ENCODE peak calls at places on chromosomes 3 and 15, in five cellular contexts. L is ureter, T is T-helper 17 cell, S is GDM1, Q is germinal center. G is an unnamed sample.

GRCh38 chr3:34106879-34107278 is 308.4 kb downstream of the PDCD6IP start:
- DNase-seq in T (no peak), Q (peak), L (no peak), S (peak), G (no peak)

GRCh38 chr15:63818191-63818590 is 15.6 kb downstream of the HERC1 start:
- DNase-seq in T (no peak), Q (no peak), S (peak), L (no peak), G (no peak)

GRCh38 chr3:66854752-66855151 is 143.4 kb upstream of the KBTBD8 start:
- DNase-seq in L (no peak), T (no peak), Q (no peak), S (no peak), G (no peak)

GRCh38 chr3:197367081-197367780 is 68.8 kb upstream of the DLG1 start:
- DNase-seq in S (no peak), T (no peak), Q (no peak), L (no peak), G (no peak)

GRCh38 chr15:31079519-31079918 is 22.0 kb downstream of the TRPM1 start:
- DNase-seq in S (no peak), L (no peak), T (no peak), Q (no peak), G (no peak)

GRCh38 chr3:97197083-97197482 is 382.7 kb downstream of the EPHA6 start:
- DNase-seq in L (no peak), Q (no peak), S (no peak), T (no peak), G (no peak)

GRCh38 chr3:123997543-123997942 is 5.6 kb upstream of the ROPN1 start:
- DNase-seq in L (no peak), T (no peak), S (no peak), Q (no peak), G (no peak)

GRCh38 chr3:169769287-169770181 is at the start of gene ACTRT3:
- DNase-seq in L (peak), Q (peak), T (peak), S (peak), G (peak)

GRCh38 chr3:124552224-124552623 is 178.0 kb upstream of the UMPS start:
- DNase-seq in S (no peak), T (no peak), Q (no peak), L (peak), G (no peak)

GRCh38 chr3:190519886-190520285 is 6.0 kb downstream of the IL1RAP start:
- DNase-seq in Q (no peak), S (no peak), T (no peak), L (no peak), G (no peak)

GRCh38 chr3:194069421-194070219 is 66.3 kb upstream of the HES1 start:
- DNase-seq in Q (no peak), L (no peak), T (no peak), S (no peak), G (no peak)

GRCh38 chr15:63587527-63587926 is 9.7 kb upstream of the FBXL22 start:
- DNase-seq in T (no peak), L (no peak), S (no peak), Q (no peak), G (no peak)

GRCh38 chr3:32176989-32177701 is 61.3 kb upstream of the CMTM8 start:
- DNase-seq in L (peak), Q (peak), S (peak), T (no peak), G (peak)

GRCh38 chr15:67992834-67993233 is 61.3 kb upstream of the PIAS1 start:
- DNase-seq in Q (no peak), L (no peak), S (no peak), T (no peak), G (no peak)

GRCh38 chr3:149592758-149593240 is 65.0 kb downstream of the WWTR1 start:
- DNase-seq in Q (no peak), L (no peak), S (no peak), T (no peak), G (no peak)

GRCh38 chr3:127059032-127059560 is 76.2 kb downstream of the PLXNA1 start:
- DNase-seq in L (no peak), Q (no peak), S (no peak), T (no peak), G (no peak)

GRCh38 chr3:32376098-32376497 is 15.6 kb upstream of the CMTM7 start:
- DNase-seq in L (no peak), S (no peak), Q (no peak), T (no peak), G (no peak)

GRCh38 chr3:52247455-52248164 is 2.1 kb downstream of the PPM1M start:
- DNase-seq in T (no peak), Q (no peak), L (no peak), S (no peak), G (no peak)

GRCh38 chr15:73326157-73326556 is 42.6 kb downstream of the HCN4 start:
- DNase-seq in T (no peak), S (no peak), L (no peak), Q (no peak), G (no peak)

GRCh38 chr15:27492021-27492621 is 521.1 kb downstream of the GABRG3 start:
- DNase-seq in Q (no peak), T (no peak), S (no peak), L (no peak), G (no peak)

GRCh38 chr3:17494117-17494809 is 248.2 kb downstream of the TBC1D5 start:
- DNase-seq in T (no peak), Q (no peak), S (no peak), L (no peak), G (no peak)

GRCh38 chr15:65278480-65278879 is 8.2 kb downstream of the PARP16 start:
- DNase-seq in T (no peak), S (no peak), Q (no peak), L (no peak), G (no peak)

GRCh38 chr3:110343945-110344344 is 727.7 kb upstream of the NECTIN3 start:
- DNase-seq in S (no peak), L (no peak), Q (no peak), T (no peak), G (no peak)

GRCh38 chr3:18079739-18080138 is 337.3 kb upstream of the TBC1D5 start:
- DNase-seq in L (no peak), S (peak), Q (no peak), T (no peak), G (no peak)

GRCh38 chr15:88512606-88513005 is 33.9 kb downstream of the DET1 start:
- DNase-seq in Q (no peak), L (no peak), S (no peak), T (no peak), G (no peak)

GRCh38 chr3:12356996-12357395 is 68.1 kb downstream of the PPARG start:
- DNase-seq in T (no peak), S (no peak), Q (no peak), L (no peak), G (no peak)

GRCh38 chr3:131794766-131795381 is 239.9 kb downstream of the CPNE4 start:
- DNase-seq in L (peak), Q (peak), S (no peak), T (no peak), G (no peak)

GRCh38 chr3:9779721-9780450 is 10.1 kb upstream of the CAMK1 start:
- DNase-seq in Q (peak), L (no peak), T (no peak), S (peak), G (no peak)

GRCh38 chr3:51243919-51244318 is 141.2 kb upstream of the MANF start:
- DNase-seq in S (no peak), T (no peak), L (no peak), Q (no peak), G (no peak)

GRCh38 chr3:14338898-14339458 is 63.4 kb upstream of the SLC6A6 start:
- DNase-seq in Q (no peak), L (no peak), S (no peak), T (no peak), G (no peak)

GRCh38 chr3:44522494-44522933 is 32.5 kb upstream of the ZKSCAN7 start:
- DNase-seq in Q (no peak), S (no peak), T (no peak), L (no peak), G (no peak)

GRCh38 chr3:114442251-114442650 is 148.4 kb downstream of the TIGIT start:
- DNase-seq in L (no peak), Q (no peak), T (no peak), S (no peak), G (no peak)

GRCh38 chr3:8604988-8605387 is 39.6 kb downstream of the SSUH2 start:
- DNase-seq in T (no peak), L (no peak), Q (no peak), S (no peak), G (no peak)

G was measured in effector CD8-positive, alpha-beta T cell.